ENCODE peak calls at places on chromosomes 3 and 15, in ten cellular contexts. Q is HCT116, K is astrocyte, G is neural progenitor cell, B is neuronal stem cell, Y is mammary epithelial cell, O is MM.1S, R is PC-3, S is GM23248, W is fibroblast of lung. F is an unnamed sample.
A peak's percentile ranks its signal among the peaks of the same experiment; 100 is the strongest.

GRCh38 chr15:79339588-79340314 is 28.8 kb downstream of the TMED3 start:
- DNase-seq in Y (peak; percentile 8), K (peak; percentile 23), R (peak; percentile 66), O (peak; percentile 22), S (peak; percentile 65), Q (peak; percentile 29), G (peak; percentile 53), B (peak; percentile 48), W (peak; percentile 64), F (no peak)

GRCh38 chr15:34855893-34856292 is 60.5 kb upstream of the ACTC1 start:
- DNase-seq in R (peak; percentile 88), K (peak; percentile 37), Y (peak; percentile 61), O (no peak), Q (no peak), G (no peak), W (no peak), S (peak; percentile 85), B (no peak), F (no peak)

GRCh38 chr3:176789281-176789705 is 408.0 kb downstream of the TBL1XR1 start:
- DNase-seq in K (peak; percentile 12), O (no peak), R (peak; percentile 69), G (no peak), B (no peak), S (no peak), W (no peak), Y (peak; percentile 78), Q (no peak), F (no peak)

GRCh38 chr3:152348436-152349177 is 79.9 kb downstream of the MBNL1 start:
- DNase-seq in K (peak; percentile 35), R (no peak), Q (no peak), W (no peak), O (no peak), B (no peak), G (no peak), S (no peak), Y (no peak), F (no peak)

GRCh38 chr3:136858381-136858780 is 3.6 kb upstream of the NCK1 start:
- DNase-seq in Q (no peak), W (no peak), O (no peak), R (no peak), K (no peak), B (no peak), S (no peak), Y (no peak), G (no peak), F (no peak)

GRCh38 chr3:126347543-126348161 is 9.6 kb downstream of the KLF15 start:
- DNase-seq in Y (no peak), B (no peak), W (no peak), K (no peak), R (no peak), G (no peak), O (peak; percentile 1), S (no peak), Q (no peak), F (peak; percentile 57)

GRCh38 chr3:59995563-59995962 is 945.7 kb upstream of the CFAP20DC start:
- DNase-seq in S (no peak), W (no peak), Q (no peak), B (no peak), Y (no peak), O (no peak), R (no peak), K (no peak), G (no peak), F (no peak)

GRCh38 chr3:183548262-183548769 is 7.2 kb downstream of the KLHL6 start:
- DNase-seq in O (no peak), R (peak; percentile 48), Q (no peak), B (peak; percentile 66), W (peak; percentile 6), S (peak; percentile 82), G (peak; percentile 81), K (peak; percentile 94), Y (peak; percentile 88), F (no peak)

GRCh38 chr3:45547764-45548683 is 46.5 kb upstream of the LIMD1 start:
- DNase-seq in Q (no peak), K (peak; percentile 60), R (no peak), Y (no peak), W (peak; percentile 74), S (peak; percentile 88), B (no peak), O (no peak), G (no peak), F (no peak)

GRCh38 chr15:64688179-64688578 is 87.2 kb downstream of the RBPMS2 start:
- DNase-seq in K (no peak), Y (no peak), B (no peak), O (no peak), S (no peak), G (no peak), R (no peak), W (no peak), Q (no peak), F (no peak)

GRCh38 chr15:64690578-64691296 is 84.7 kb downstream of the RBPMS2 start:
- DNase-seq in W (no peak), K (no peak), S (no peak), G (no peak), Y (no peak), O (no peak), Q (no peak), B (no peak), R (no peak), F (no peak)

GRCh38 chr15:64692166-64692565 is 83.2 kb downstream of the RBPMS2 start:
- DNase-seq in B (no peak), Y (no peak), K (no peak), O (no peak), G (no peak), S (no peak), Q (no peak), W (no peak), R (no peak), F (no peak)

GRCh38 chr15:64688770-64689169 is 86.6 kb downstream of the RBPMS2 start:
- DNase-seq in R (no peak), K (no peak), O (no peak), W (no peak), Y (no peak), S (no peak), B (no peak), Q (no peak), G (no peak), F (no peak)

GRCh38 chr15:64690008-64690407 is 85.4 kb downstream of the RBPMS2 start:
- DNase-seq in G (no peak), B (no peak), R (no peak), Y (no peak), Q (no peak), W (no peak), S (no peak), O (no peak), K (no peak), F (no peak)
- H3K9ac ChIP-seq in G (no peak overlapping the region), B (no peak overlapping the region), R (no peak overlapping the region), Y (no peak overlapping the region), Q (no peak overlapping the region), W (no peak overlapping the region), S (no peak overlapping the region), O (no peak overlapping the region), K (no peak overlapping the region), F (peak overlapping the region; percentile 31)

DNA sequence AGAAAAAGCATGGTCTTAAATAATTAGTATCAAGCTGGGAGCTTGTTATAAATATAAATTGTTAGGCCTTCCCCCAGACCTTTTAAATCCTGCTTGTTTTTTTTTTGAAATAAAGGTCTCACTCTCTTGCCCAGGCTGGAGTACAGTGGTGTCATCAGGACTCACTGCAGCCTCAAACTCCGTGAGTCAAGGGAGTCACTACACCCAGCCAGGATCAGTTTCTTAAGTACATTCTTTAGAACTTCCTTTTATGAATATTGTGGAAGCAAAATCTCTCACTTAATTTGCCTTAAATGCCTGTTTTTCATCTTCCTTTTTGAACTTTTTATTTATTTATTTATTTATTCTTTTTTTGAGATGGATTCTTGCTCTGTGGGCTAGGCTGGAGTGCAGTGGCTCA is 20.8 kb upstream of the DENND4A start:
- DNase-seq in B (no peak), R (no peak), Y (no peak), W (no peak), O (no peak), S (no peak), K (no peak), Q (no peak), G (no peak), F (no peak)
- H3K9ac ChIP-seq in B (no peak overlapping the region), R (no peak overlapping the region), Y (no peak overlapping the region), W (no peak overlapping the region), O (no peak overlapping the region), S (no peak overlapping the region), K (no peak overlapping the region), Q (no peak overlapping the region), G (no peak overlapping the region), F (no peak overlapping the region)

DNA sequence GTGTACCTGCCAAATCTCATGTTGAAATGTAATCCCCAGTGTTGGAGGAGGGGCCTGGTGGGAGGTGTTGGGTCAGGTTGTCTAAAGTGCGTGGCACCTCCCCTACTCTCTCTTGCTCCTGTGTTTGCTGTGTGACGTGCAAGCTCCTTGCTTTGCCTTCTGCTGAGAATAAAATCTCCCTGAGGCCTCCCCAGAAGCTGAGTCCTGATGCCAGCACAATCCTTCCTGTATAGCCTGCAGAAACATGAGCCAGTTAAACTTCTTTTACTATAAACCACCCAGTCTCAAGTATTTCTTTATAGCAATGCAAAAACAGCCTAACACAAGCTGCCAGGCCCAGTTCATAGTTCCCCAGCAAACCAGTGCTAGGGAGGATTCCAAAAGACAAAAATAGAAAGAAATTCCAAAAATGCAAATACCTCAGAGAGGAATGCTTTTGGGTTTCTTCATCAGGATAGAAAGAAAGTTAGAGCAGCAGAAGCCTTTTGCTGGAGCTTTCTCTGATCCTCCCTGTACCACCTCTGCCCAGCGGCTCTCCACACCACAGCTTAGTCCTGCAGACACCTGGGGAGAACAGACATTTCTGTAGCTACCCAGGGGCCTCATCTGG is 25.9 kb upstream of the CDV3 start:
- DNase-seq in K (peak; percentile 75), B (no peak), G (no peak), O (peak; percentile 48), S (peak; percentile 74), R (no peak), W (peak; percentile 42), Q (no peak), Y (no peak), F (no peak)
- H3K9ac ChIP-seq in K (no peak overlapping the region), B (no peak overlapping the region), G (no peak overlapping the region), O (peak overlapping the region; percentile 11), S (peak overlapping the region; percentile 46), R (no peak overlapping the region), W (no peak overlapping the region), Q (no peak overlapping the region), Y (no peak overlapping the region), F (no peak overlapping the region)

GRCh38 chr3:172522871-172523818 is at the start of gene TNFSF10:
- DNase-seq in O (peak; percentile 90), B (no peak), W (no peak), S (peak; percentile 47), Q (no peak), K (peak; percentile 21), R (peak; percentile 43), Y (peak; percentile 71), G (peak; percentile 12), F (peak; percentile 83)
- H3K9ac ChIP-seq in O (peak within 1 kb of the TSS; percentile 64), B (peak within 1 kb of the TSS; percentile 68), W (no peak within 1 kb of the TSS), S (peak within 1 kb of the TSS; percentile 19), Q (no peak within 1 kb of the TSS), K (peak within 1 kb of the TSS; percentile 42), R (no peak within 1 kb of the TSS), Y (peak within 1 kb of the TSS; percentile 77), G (no peak within 1 kb of the TSS), F (peak within 1 kb of the TSS; percentile 79)

DNA sequence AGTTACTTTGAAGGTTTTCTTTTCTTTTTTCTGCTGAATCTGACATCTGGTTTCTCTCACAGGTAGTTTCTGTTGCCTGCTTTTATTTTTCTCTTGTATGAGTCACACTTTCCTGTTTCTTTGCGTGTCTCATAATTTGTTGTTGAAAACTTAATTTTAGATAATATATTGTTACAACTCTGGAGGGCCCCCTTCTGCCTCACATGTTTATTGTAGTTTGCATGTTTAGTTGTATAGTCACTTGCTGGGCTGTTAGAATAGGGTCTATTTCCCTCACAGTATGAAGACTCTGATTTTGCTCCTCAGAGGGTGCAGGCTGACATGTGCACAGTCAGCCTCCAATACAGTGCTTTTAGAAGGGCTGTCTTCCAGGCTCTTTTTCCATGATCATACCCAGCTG is 8.2 kb upstream of the CNTN4 start:
- DNase-seq in Y (no peak), O (peak; percentile 74), K (no peak), G (no peak), S (no peak), B (no peak), W (no peak), Q (no peak), R (no peak), F (no peak)
- H3K9ac ChIP-seq in Y (no peak overlapping the region), O (no peak overlapping the region), K (no peak overlapping the region), G (no peak overlapping the region), S (no peak overlapping the region), B (no peak overlapping the region), W (no peak overlapping the region), Q (no peak overlapping the region), R (no peak overlapping the region), F (no peak overlapping the region)